ENCODE peak calls at places on chromosomes 4 and X, in four cellular contexts. One of them, this sample, is unnamed.

GRCh38 chr4:105122334-105122733 is 24.3 kb upstream of the TET2 start:
- DNase-seq in sciatic nerve: no peak
- DNase-seq in activated gamma-delta T cell: no peak
- DNase-seq in mucosa of descending colon: no peak
- DNase-seq in this sample: no peak

GRCh38 chrX:40504801-40505605 is 75.8 kb upstream of the ATP6AP2 start:
- DNase-seq in mucosa of descending colon: no peak
- DNase-seq in activated gamma-delta T cell: no peak
- DNase-seq in sciatic nerve: no peak
- DNase-seq in this sample: no peak

GRCh38 chr4:123580981-123581664 is 184.5 kb downstream of the SPRY1 start:
- DNase-seq in sciatic nerve: no peak
- DNase-seq in mucosa of descending colon: no peak
- DNase-seq in activated gamma-delta T cell: no peak
- DNase-seq in this sample: no peak

GRCh38 chrX:150362599-150363481 is at the start of gene MAMLD1:
- DNase-seq in activated gamma-delta T cell: no peak
- DNase-seq in sciatic nerve: peak; percentile 84
- DNase-seq in mucosa of descending colon: peak; percentile 71
- DNase-seq in this sample: peak; percentile 30

GRCh38 chr4:76301775-76302162 is 4.8 kb upstream of the STBD1 start:
- DNase-seq in activated gamma-delta T cell: no peak
- DNase-seq in mucosa of descending colon: no peak
- DNase-seq in sciatic nerve: no peak
- DNase-seq in this sample: no peak

GRCh38 chr4:115274545-115274944 is 161.1 kb upstream of the NDST4 start:
- DNase-seq in sciatic nerve: no peak
- DNase-seq in mucosa of descending colon: no peak
- DNase-seq in activated gamma-delta T cell: no peak
- DNase-seq in this sample: no peak

GRCh38 chrX:148995661-148996060 is 495.2 kb downstream of the AFF2 start:
- DNase-seq in mucosa of descending colon: no peak
- DNase-seq in activated gamma-delta T cell: no peak
- DNase-seq in sciatic nerve: no peak
- DNase-seq in this sample: no peak

GRCh38 chr4:176443117-176443516 is 123.4 kb downstream of the SPCS3 start:
- DNase-seq in mucosa of descending colon: no peak
- DNase-seq in activated gamma-delta T cell: no peak
- DNase-seq in sciatic nerve: no peak
- DNase-seq in this sample: no peak

GRCh38 chrX:115940888-115941332 is 229.6 kb upstream of the AGTR2 start:
- DNase-seq in activated gamma-delta T cell: no peak
- DNase-seq in sciatic nerve: peak; percentile 90
- DNase-seq in mucosa of descending colon: no peak
- DNase-seq in this sample: peak; percentile 28

GRCh38 chr4:8351931-8352367 is 82.4 kb downstream of the HTRA3 start:
- DNase-seq in activated gamma-delta T cell: no peak
- DNase-seq in sciatic nerve: peak; percentile 54
- DNase-seq in mucosa of descending colon: no peak
- DNase-seq in this sample: no peak

GRCh38 chr4:13476915-13477314 is 7.2 kb downstream of the RAB28 start:
- DNase-seq in sciatic nerve: no peak
- DNase-seq in mucosa of descending colon: no peak
- DNase-seq in activated gamma-delta T cell: no peak
- DNase-seq in this sample: no peak

GRCh38 chr4:176207839-176208238 is 12.5 kb upstream of the SPATA4 start:
- DNase-seq in activated gamma-delta T cell: no peak
- DNase-seq in sciatic nerve: no peak
- DNase-seq in mucosa of descending colon: no peak
- DNase-seq in this sample: no peak

GRCh38 chr4:158769175-158769831 is 477 bp downstream of the FNIP2 start:
- DNase-seq in sciatic nerve: peak; percentile 75
- DNase-seq in mucosa of descending colon: peak; percentile 71
- DNase-seq in activated gamma-delta T cell: peak; percentile 21
- DNase-seq in this sample: peak; percentile 66

GRCh38 chr4:56990109-56990508 is 11.4 kb downstream of the POLR2B start:
- DNase-seq in mucosa of descending colon: no peak
- DNase-seq in sciatic nerve: no peak
- DNase-seq in activated gamma-delta T cell: no peak
- DNase-seq in this sample: no peak

GRCh38 chr4:106869551-106869950 is 166.6 kb downstream of the DKK2 start:
- DNase-seq in activated gamma-delta T cell: no peak
- DNase-seq in sciatic nerve: no peak
- DNase-seq in mucosa of descending colon: no peak
- DNase-seq in this sample: no peak

GRCh38 chr4:94758700-94759399 is 1.1 kb downstream of the BMPR1B start:
- DNase-seq in activated gamma-delta T cell: no peak
- DNase-seq in sciatic nerve: no peak
- DNase-seq in mucosa of descending colon: no peak
- DNase-seq in this sample: peak; percentile 19

GRCh38 chr4:164012396-164013027 is 518.0 kb downstream of the TMA16 start:
- DNase-seq in sciatic nerve: no peak
- DNase-seq in activated gamma-delta T cell: no peak
- DNase-seq in mucosa of descending colon: no peak
- DNase-seq in this sample: peak; percentile 70

GRCh38 chr4:52586069-52586468 is 73.0 kb downstream of the USP46 start:
- DNase-seq in activated gamma-delta T cell: no peak
- DNase-seq in sciatic nerve: no peak
- DNase-seq in mucosa of descending colon: no peak
- DNase-seq in this sample: no peak

GRCh38 chr4:84878090-84878489 is 88.4 kb downstream of the WDFY3 start:
- DNase-seq in mucosa of descending colon: no peak
- DNase-seq in activated gamma-delta T cell: no peak
- DNase-seq in sciatic nerve: no peak
- DNase-seq in this sample: no peak